ENCODE peak calls at places on chromosome 7, in eight cellular contexts. Z is stimulated activated naive CD4-positive, alpha-beta T cell treated with Interleukin-2 at 50 U/mL for 16 hours; V is endodermal cell; D is stimulated activated CD4-positive, alpha-beta T cell treated with anti-CD3 and anti-CD28 coated beads, Interleukin-4, amount 100 ng/mL, for 48 hours; A is cardiac muscle cell; H is activated CD8-positive, alpha-beta T cell treated with anti-CD3 and anti-CD28 coated beads, Interleukin-2, amount 10 ng/mL, durations not matched to agents 7 days and 5 days; F is T-helper 17 cell; K is activated CD4-positive, alpha-beta T cell treated with anti-CD3 and anti-CD28 coated beads, Interleukin-2, amount 50 U/mL, for 24 hours. I is an unnamed sample.

GRCh38 chr7:68691261-68692216 is 906.7 kb upstream of the AUTS2 start:
- DNase-seq in Z (no peak), V (no peak), D (no peak), A (no peak), H (no peak), F (no peak), K (no peak), I (no peak)

GRCh38 chr7:47498229-47499056 is 83.5 kb downstream of the TNS3 start:
- DNase-seq in Z (no peak), V (no peak), D (no peak), A (no peak), H (no peak), F (no peak), K (no peak), I (no peak)

GRCh38 chr7:143913945-143914615 is 12.1 kb upstream of the TCAF1 start:
- DNase-seq in Z (no peak), V (no peak), D (no peak), A (no peak), H (no peak), F (no peak), K (no peak), I (no peak)

GRCh38 chr7:75531359-75531821 is 39.3 kb downstream of the SPDYE5 start:
- DNase-seq in Z (no peak), V (peak), D (no peak), A (peak), H (no peak), F (no peak), K (no peak), I (no peak)

GRCh38 chr7:127979113-127979727 is 52.0 kb downstream of the LRRC4 start:
- DNase-seq in Z (no peak), V (peak), D (no peak), A (no peak), H (no peak), F (no peak), K (no peak), I (no peak)

GRCh38 chr7:1742555-1743303 is 72.7 kb downstream of the ELFN1 start:
- DNase-seq in Z (no peak), V (no peak), D (no peak), A (peak), H (peak), F (no peak), K (no peak), I (peak)

GRCh38 chr7:113283861-113284260 is 165.5 kb upstream of the SMIM30 start:
- DNase-seq in Z (no peak), V (no peak), D (no peak), A (no peak), H (no peak), F (no peak), K (no peak), I (no peak)

GRCh38 chr7:146119016-146119415 is 2.4 kb downstream of the CNTNAP2 start:
- DNase-seq in Z (no peak), V (no peak), D (no peak), A (no peak), H (no peak), F (no peak), K (no peak), I (no peak)

GRCh38 chr7:9029671-9030070 is 596.3 kb downstream of the NXPH1 start:
- DNase-seq in Z (no peak), V (no peak), D (no peak), A (no peak), H (no peak), F (no peak), K (no peak), I (no peak)

GRCh38 chr7:150399421-150399820 is 20.3 kb downstream of the ZNF775 start:
- DNase-seq in Z (no peak), V (peak), D (no peak), A (no peak), H (no peak), F (no peak), K (no peak), I (no peak)

GRCh38 chr7:6430271-6430940 is 17.3 kb downstream of the DAGLB start:
- DNase-seq in Z (no peak), V (peak), D (no peak), A (peak), H (no peak), F (no peak), K (no peak), I (peak)

GRCh38 chr7:131197920-131198610 is 129.6 kb upstream of the MKLN1 start:
- DNase-seq in Z (no peak), V (no peak), D (no peak), A (no peak), H (no peak), F (no peak), K (no peak), I (peak)

GRCh38 chr7:22433710-22434460 is 66.1 kb downstream of the STEAP1B start:
- DNase-seq in Z (no peak), V (peak), D (no peak), A (no peak), H (no peak), F (no peak), K (no peak), I (peak)

GRCh38 chr7:65269150-65269856 is 104.4 kb upstream of the ZNF92 start:
- DNase-seq in Z (peak), V (peak), D (peak), A (peak), H (peak), F (no peak), K (peak), I (peak)

GRCh38 chr7:85573849-85574248 is 387.0 kb upstream of the SEMA3D start:
- DNase-seq in Z (no peak), V (no peak), D (no peak), A (no peak), H (no peak), F (no peak), K (no peak), I (no peak)

GRCh38 chr7:130926021-130926691 is 192.1 kb upstream of the KLF14 start:
- DNase-seq in Z (peak), V (no peak), D (no peak), A (no peak), H (no peak), F (no peak), K (no peak), I (no peak)

GRCh38 chr7:93544686-93545085 is 29.8 kb downstream of the CALCR start:
- DNase-seq in Z (no peak), V (no peak), D (no peak), A (no peak), H (no peak), F (no peak), K (no peak), I (no peak)

GRCh38 chr7:142377567-142377966 is 119.7 kb upstream of the PRSS58 start:
- DNase-seq in Z (no peak), V (no peak), D (no peak), A (no peak), H (no peak), F (no peak), K (no peak), I (no peak)

GRCh38 chr7:121061826-121062582 is 73.5 kb downstream of the CPED1 start:
- DNase-seq in Z (no peak), V (no peak), D (no peak), A (no peak), H (no peak), F (no peak), K (no peak), I (peak)